ENCODE peak calls at places on chromosomes 4 and X, in four cellular contexts. One of them, this sample, is unnamed.

GRCh38 chrX:65866146-65866545 is 173.7 kb downstream of the VSIG4 start:
- DNase-seq in hypothalamus: no peak
- DNase-seq in AG08396: no peak
- DNase-seq in HCEC 1CT: no peak
- DNase-seq in this sample: no peak

GRCh38 chr4:183912585-183912984 is 7.5 kb downstream of the STOX2 start:
- DNase-seq in hypothalamus: no peak
- DNase-seq in AG08396: peak; percentile 18
- DNase-seq in HCEC 1CT: no peak
- DNase-seq in this sample: no peak

GRCh38 chrX:55011294-55011693 is 11.1 kb downstream of the APEX2 start:
- DNase-seq in HCEC 1CT: no peak
- DNase-seq in AG08396: no peak
- DNase-seq in hypothalamus: no peak
- DNase-seq in this sample: no peak

GRCh38 chr4:1834047-1834769 is 21.7 kb downstream of the LETM1 start:
- DNase-seq in AG08396: no peak
- DNase-seq in HCEC 1CT: no peak
- DNase-seq in hypothalamus: no peak
- DNase-seq in this sample: no peak

GRCh38 chr4:158793021-158793420 is 24.2 kb downstream of the FNIP2 start:
- DNase-seq in HCEC 1CT: peak; percentile 17
- DNase-seq in AG08396: no peak
- DNase-seq in hypothalamus: no peak
- DNase-seq in this sample: no peak

GRCh38 chr4:73868206-73869129 is 725 bp upstream of the CXCL1 start:
- DNase-seq in AG08396: no peak
- DNase-seq in hypothalamus: no peak
- DNase-seq in HCEC 1CT: no peak
- DNase-seq in this sample: no peak

GRCh38 chr4:61657016-61657415 is 456.9 kb downstream of the ADGRL3 start:
- DNase-seq in AG08396: no peak
- DNase-seq in HCEC 1CT: no peak
- DNase-seq in hypothalamus: no peak
- DNase-seq in this sample: no peak

GRCh38 chr4:120158860-120159259 is 92.2 kb upstream of the MAD2L1 start:
- DNase-seq in AG08396: no peak
- DNase-seq in HCEC 1CT: no peak
- DNase-seq in hypothalamus: no peak
- DNase-seq in this sample: no peak

GRCh38 chr4:120085705-120086104 is 19.1 kb upstream of the MAD2L1 start:
- DNase-seq in HCEC 1CT: peak; percentile 36
- DNase-seq in hypothalamus: no peak
- DNase-seq in AG08396: peak; percentile 20
- DNase-seq in this sample: no peak

GRCh38 chr4:64784125-64784524 is 374.9 kb upstream of the TECRL start:
- DNase-seq in AG08396: no peak
- DNase-seq in HCEC 1CT: peak; percentile 65
- DNase-seq in hypothalamus: no peak
- DNase-seq in this sample: no peak

GRCh38 chrX:125765347-125765746 is 400.7 kb downstream of the DCAF12L2 start:
- DNase-seq in AG08396: no peak
- DNase-seq in HCEC 1CT: no peak
- DNase-seq in hypothalamus: no peak
- DNase-seq in this sample: no peak

GRCh38 chr4:52028970-52029369 is 8.8 kb upstream of the LRRC66 start:
- DNase-seq in AG08396: peak; percentile 37
- DNase-seq in hypothalamus: no peak
- DNase-seq in HCEC 1CT: peak; percentile 32
- DNase-seq in this sample: peak; percentile 65

GRCh38 chrX:6990552-6991193 is 156.8 kb upstream of the STS start:
- DNase-seq in hypothalamus: no peak
- DNase-seq in HCEC 1CT: no peak
- DNase-seq in AG08396: no peak
- DNase-seq in this sample: no peak

GRCh38 chr4:48742412-48742811 is 37.7 kb downstream of the FRYL start:
- DNase-seq in hypothalamus: no peak
- DNase-seq in HCEC 1CT: peak; percentile 17
- DNase-seq in AG08396: no peak
- DNase-seq in this sample: no peak

GRCh38 chr4:106021737-106022410 is 126.6 kb downstream of the NPNT start:
- DNase-seq in HCEC 1CT: no peak
- DNase-seq in AG08396: no peak
- DNase-seq in hypothalamus: no peak
- DNase-seq in this sample: no peak